ENCODE peak calls at places on chromosome 14, in seven cellular contexts. I, F, X, O, K, B and J are unnamed samples.

GRCh38 chr14:90354551-90355298 is 23.0 kb upstream of the NRDE2 start:
- DNase-seq in I (no peak), X (no peak), B (no peak), F (no peak), K (no peak), O (no peak), J (no peak)

GRCh38 chr14:68817513-68818212 is 24.8 kb upstream of the ZFP36L1 start:
- DNase-seq in F (no peak), I (no peak), K (no peak), B (no peak), X (no peak), O (no peak), J (no peak)

GRCh38 chr14:50527970-50528369 is 4.4 kb downstream of the MAP4K5 start:
- DNase-seq in I (peak; percentile 58), B (no peak), O (no peak), F (no peak), K (no peak), X (no peak), J (no peak)

GRCh38 chr14:95993768-95994592 is 45.2 kb upstream of the C14orf132 start:
- DNase-seq in O (no peak), X (peak; percentile 75), B (peak; percentile 40), K (no peak), I (peak; percentile 43), F (peak; percentile 21), J (peak; percentile 91)

GRCh38 chr14:54564071-54564798 is 2.7 kb upstream of the SAMD4A start:
- DNase-seq in K (no peak), I (no peak), O (no peak), F (no peak), X (no peak), B (no peak), J (peak; percentile 32)

GRCh38 chr14:54762296-54762695 is 140.3 kb downstream of the GCH1 start:
- DNase-seq in B (no peak), X (no peak), F (no peak), K (no peak), I (peak; percentile 60), O (no peak), J (no peak)

GRCh38 chr14:78345346-78345745 is 175.2 kb downstream of the NRXN3 start:
- DNase-seq in X (no peak), K (no peak), I (no peak), B (no peak), F (no peak), O (no peak), J (peak; percentile 36)

GRCh38 chr14:95620659-95621059 is 65.6 kb upstream of the TCL1B start:
- DNase-seq in K (no peak), F (no peak), B (peak; percentile 60), O (no peak), I (no peak), X (no peak), J (no peak)

GRCh38 chr14:104665663-104666522 is 23.5 kb upstream of the INF2 start:
- DNase-seq in O (peak; percentile 49), X (peak; percentile 75), B (peak; percentile 92), I (no peak), F (no peak), K (no peak), J (peak; percentile 95)

GRCh38 chr14:59919582-59920377 is at the start of gene LRRC9:
- DNase-seq in I (peak; percentile 43), O (peak; percentile 12), X (peak; percentile 94), K (peak; percentile 2), B (peak; percentile 73), F (peak; percentile 84), J (peak; percentile 97)

GRCh38 chr14:63664143-63664460 is 22.4 kb upstream of the WDR89 start:
- DNase-seq in F (no peak), B (no peak), I (no peak), K (no peak), O (no peak), X (no peak), J (no peak)